ENCODE peak calls at places on chromosome 20, in six cellular contexts. One of them, this sample, is unnamed.

GRCh38 chr20:31806564-31807355 is 12.4 kb upstream of the MYLK2 start:
- DNase-seq in OCI-LY7: no peak
- DNase-seq in fibroblast of the aortic adventitia: no peak
- DNase-seq in A549: no peak
- DNase-seq in lung: no peak
- DNase-seq in uterus: no peak
- DNase-seq in this sample: peak

GRCh38 chr20:1465470-1466210 is 1.0 kb downstream of the NSFL1C start:
- DNase-seq in uterus: no peak
- DNase-seq in fibroblast of the aortic adventitia: peak
- DNase-seq in A549: no peak
- DNase-seq in OCI-LY7: no peak
- DNase-seq in lung: no peak
- DNase-seq in this sample: peak

GRCh38 chr20:10971096-10971495 is 297.3 kb upstream of the JAG1 start:
- DNase-seq in uterus: no peak
- DNase-seq in OCI-LY7: no peak
- DNase-seq in lung: no peak
- DNase-seq in fibroblast of the aortic adventitia: peak
- DNase-seq in A549: no peak
- DNase-seq in this sample: no peak

GRCh38 chr20:59526242-59527225 is 77.8 kb upstream of the PHACTR3 start:
- DNase-seq in A549: peak
- DNase-seq in OCI-LY7: no peak
- DNase-seq in fibroblast of the aortic adventitia: no peak
- DNase-seq in uterus: no peak
- DNase-seq in lung: no peak
- DNase-seq in this sample: no peak

GRCh38 chr20:10276886-10277580 is 58.4 kb downstream of the SNAP25 start:
- DNase-seq in OCI-LY7: no peak
- DNase-seq in A549: no peak
- DNase-seq in fibroblast of the aortic adventitia: no peak
- DNase-seq in uterus: no peak
- DNase-seq in lung: no peak
- DNase-seq in this sample: no peak

GRCh38 chr20:25462166-25462565 is 54.7 kb downstream of the GINS1 start:
- DNase-seq in OCI-LY7: no peak
- DNase-seq in uterus: no peak
- DNase-seq in A549: no peak
- DNase-seq in fibroblast of the aortic adventitia: no peak
- DNase-seq in lung: no peak
- DNase-seq in this sample: no peak

GRCh38 chr20:62122659-62123449 is 579 bp downstream of the LSM14B start:
- DNase-seq in uterus: peak
- DNase-seq in A549: no peak
- DNase-seq in lung: peak
- DNase-seq in fibroblast of the aortic adventitia: peak
- DNase-seq in OCI-LY7: peak
- DNase-seq in this sample: peak

GRCh38 chr20:39939241-39939865 is 749.7 kb downstream of the MAFB start:
- DNase-seq in lung: no peak
- DNase-seq in OCI-LY7: no peak
- DNase-seq in uterus: no peak
- DNase-seq in fibroblast of the aortic adventitia: no peak
- DNase-seq in A549: no peak
- DNase-seq in this sample: peak

GRCh38 chr20:60583741-60584140 is 625.5 kb downstream of the CDH26 start:
- DNase-seq in uterus: no peak
- DNase-seq in lung: no peak
- DNase-seq in A549: no peak
- DNase-seq in OCI-LY7: no peak
- DNase-seq in fibroblast of the aortic adventitia: no peak
- DNase-seq in this sample: no peak

GRCh38 chr20:56730003-56730402 is 100.9 kb downstream of the TFAP2C start:
- DNase-seq in A549: no peak
- DNase-seq in OCI-LY7: no peak
- DNase-seq in uterus: no peak
- DNase-seq in fibroblast of the aortic adventitia: no peak
- DNase-seq in lung: no peak
- DNase-seq in this sample: no peak

GRCh38 chr20:48406462-48407235 is 421.1 kb downstream of the PREX1 start:
- DNase-seq in fibroblast of the aortic adventitia: no peak
- DNase-seq in uterus: no peak
- DNase-seq in A549: no peak
- DNase-seq in OCI-LY7: no peak
- DNase-seq in lung: no peak
- DNase-seq in this sample: no peak

GRCh38 chr20:1060985-1061384 is 57.4 kb upstream of the PSMF1 start:
- DNase-seq in fibroblast of the aortic adventitia: no peak
- DNase-seq in A549: no peak
- DNase-seq in uterus: no peak
- DNase-seq in OCI-LY7: no peak
- DNase-seq in lung: no peak
- DNase-seq in this sample: no peak

GRCh38 chr20:1396702-1397101 is 3.8 kb upstream of the FKBP1A start:
- DNase-seq in lung: no peak
- DNase-seq in A549: no peak
- DNase-seq in OCI-LY7: no peak
- DNase-seq in uterus: no peak
- DNase-seq in fibroblast of the aortic adventitia: no peak
- DNase-seq in this sample: no peak

GRCh38 chr20:16863315-16863714 is 115.2 kb downstream of the OTOR start:
- DNase-seq in lung: no peak
- DNase-seq in fibroblast of the aortic adventitia: no peak
- DNase-seq in OCI-LY7: no peak
- DNase-seq in A549: no peak
- DNase-seq in uterus: no peak
- DNase-seq in this sample: no peak

GRCh38 chr20:58577139-58577806 is 62.1 kb upstream of the APCDD1L start:
- DNase-seq in lung: no peak
- DNase-seq in uterus: no peak
- DNase-seq in OCI-LY7: no peak
- DNase-seq in fibroblast of the aortic adventitia: no peak
- DNase-seq in A549: no peak
- DNase-seq in this sample: no peak

GRCh38 chr20:13649548-13649947 is 10.8 kb upstream of the TASP1 start:
- DNase-seq in lung: peak
- DNase-seq in A549: no peak
- DNase-seq in uterus: no peak
- DNase-seq in OCI-LY7: no peak
- DNase-seq in fibroblast of the aortic adventitia: peak
- DNase-seq in this sample: no peak

GRCh38 chr20:15653396-15654207 is 919.6 kb downstream of the KIF16B start:
- DNase-seq in lung: no peak
- DNase-seq in fibroblast of the aortic adventitia: no peak
- DNase-seq in OCI-LY7: no peak
- DNase-seq in A549: no peak
- DNase-seq in uterus: no peak
- DNase-seq in this sample: no peak

GRCh38 chr20:15658295-15658694 is 915.0 kb downstream of the KIF16B start:
- DNase-seq in lung: no peak
- DNase-seq in uterus: no peak
- DNase-seq in OCI-LY7: no peak
- DNase-seq in A549: no peak
- DNase-seq in fibroblast of the aortic adventitia: no peak
- DNase-seq in this sample: no peak

GRCh38 chr20:15656124-15656523 is 917.1 kb downstream of the KIF16B start:
- DNase-seq in A549: no peak
- DNase-seq in fibroblast of the aortic adventitia: no peak
- DNase-seq in OCI-LY7: no peak
- DNase-seq in uterus: no peak
- DNase-seq in lung: no peak
- DNase-seq in this sample: no peak

DNA sequence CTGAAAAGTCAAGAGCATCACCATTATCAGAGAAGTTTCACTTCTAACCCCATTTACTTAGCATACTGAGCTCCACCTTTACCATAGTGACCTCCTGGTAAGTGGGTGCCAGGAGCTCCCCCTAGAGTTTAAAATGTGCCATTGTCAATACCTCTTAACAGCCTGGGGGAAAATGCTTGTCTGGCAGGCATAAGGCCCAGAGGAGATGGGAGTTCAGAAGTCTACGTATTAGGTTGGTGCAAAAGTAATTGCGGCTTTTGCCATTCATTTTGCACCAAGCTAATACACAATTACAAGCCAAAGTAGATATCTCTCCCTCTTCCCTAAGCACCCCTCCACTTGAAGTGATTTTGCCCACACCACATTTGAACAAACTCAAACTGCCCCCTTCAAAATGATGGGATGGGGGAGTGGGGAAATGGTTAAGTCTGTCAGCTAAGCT is 919.0 kb downstream of the KIF16B start:
- DNase-seq in lung: peak
- DNase-seq in A549: peak
- DNase-seq in OCI-LY7: peak
- DNase-seq in fibroblast of the aortic adventitia: peak
- DNase-seq in uterus: no peak
- DNase-seq in this sample: peak
- TF ChIP-seq CTCF in lung: peak
- TF ChIP-seq CTCF in A549: peak
- TF ChIP-seq CTCF in OCI-LY7: peak
- TF ChIP-seq CTCF in fibroblast of the aortic adventitia: peak
- TF ChIP-seq CTCF in uterus: no peak
- TF ChIP-seq CTCF in this sample: peak

GRCh38 chr20:2873010-2873746 is at the start of gene PTPRA:
- DNase-seq in OCI-LY7: peak
- DNase-seq in A549: peak
- DNase-seq in uterus: peak
- DNase-seq in fibroblast of the aortic adventitia: peak
- DNase-seq in lung: peak
- DNase-seq in this sample: peak

GRCh38 chr20:2873747-2874041 is 413 bp downstream of the PTPRA start:
- DNase-seq in lung: peak
- DNase-seq in fibroblast of the aortic adventitia: peak
- DNase-seq in uterus: peak
- DNase-seq in A549: no peak
- DNase-seq in OCI-LY7: peak
- DNase-seq in this sample: peak

GRCh38 chr20:2872304-2873009 is 824 bp upstream of the PTPRA start:
- DNase-seq in lung: peak
- DNase-seq in uterus: peak
- DNase-seq in OCI-LY7: peak
- DNase-seq in A549: peak
- DNase-seq in fibroblast of the aortic adventitia: peak
- DNase-seq in this sample: peak

GRCh38 chr20:2871111-2871465 is 2.2 kb upstream of the PTPRA start:
- DNase-seq in A549: no peak
- DNase-seq in OCI-LY7: no peak
- DNase-seq in fibroblast of the aortic adventitia: peak
- DNase-seq in uterus: no peak
- DNase-seq in lung: no peak
- DNase-seq in this sample: peak

DNA sequence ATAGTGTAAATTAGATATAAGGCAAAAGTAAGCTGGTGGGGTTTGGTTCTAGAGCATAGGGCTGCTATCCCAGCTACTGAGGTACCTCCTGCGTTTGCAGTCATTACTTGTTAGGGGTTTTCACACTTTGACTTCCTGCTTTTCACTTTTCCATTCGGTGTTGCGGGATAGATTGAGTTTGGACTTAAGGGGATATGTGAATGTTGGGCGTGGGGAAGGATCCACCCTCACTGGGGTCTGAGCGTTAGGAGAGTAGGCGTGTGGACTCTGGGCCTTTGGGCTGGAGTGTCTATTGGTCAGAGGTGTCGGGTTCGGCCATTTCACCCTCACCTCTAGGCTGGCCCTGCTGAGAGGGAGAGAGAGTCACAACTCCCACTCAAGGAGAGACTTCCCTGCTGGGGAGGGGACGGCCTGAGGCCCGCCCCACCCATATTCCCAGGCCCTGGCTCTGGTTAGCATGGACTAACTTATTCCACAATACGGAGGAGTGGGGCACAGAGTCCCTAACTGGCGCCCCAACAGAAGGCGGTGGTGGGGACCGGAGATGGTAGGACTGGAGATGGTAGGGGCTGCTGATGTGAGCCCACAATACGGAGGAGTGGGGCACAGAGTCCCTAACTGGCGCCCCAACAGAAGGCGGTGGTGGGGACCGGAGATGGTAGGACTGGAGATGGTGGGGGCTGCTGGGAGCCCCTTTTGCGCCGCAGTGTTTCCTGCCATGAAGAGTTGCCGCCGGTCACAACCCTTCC is 1.6 kb upstream of the PTPRA start:
- DNase-seq in uterus: no peak
- DNase-seq in lung: no peak
- DNase-seq in A549: no peak
- DNase-seq in fibroblast of the aortic adventitia: peak
- DNase-seq in OCI-LY7: no peak
- DNase-seq in this sample: peak
- H3K4me3 ChIP-seq in uterus: peak
- H3K4me3 ChIP-seq in lung: no peak
- H3K4me3 ChIP-seq in A549: no peak
- H3K4me3 ChIP-seq in fibroblast of the aortic adventitia: peak
- H3K4me3 ChIP-seq in OCI-LY7: peak
- H3K4me3 ChIP-seq in this sample: no peak

DNA sequence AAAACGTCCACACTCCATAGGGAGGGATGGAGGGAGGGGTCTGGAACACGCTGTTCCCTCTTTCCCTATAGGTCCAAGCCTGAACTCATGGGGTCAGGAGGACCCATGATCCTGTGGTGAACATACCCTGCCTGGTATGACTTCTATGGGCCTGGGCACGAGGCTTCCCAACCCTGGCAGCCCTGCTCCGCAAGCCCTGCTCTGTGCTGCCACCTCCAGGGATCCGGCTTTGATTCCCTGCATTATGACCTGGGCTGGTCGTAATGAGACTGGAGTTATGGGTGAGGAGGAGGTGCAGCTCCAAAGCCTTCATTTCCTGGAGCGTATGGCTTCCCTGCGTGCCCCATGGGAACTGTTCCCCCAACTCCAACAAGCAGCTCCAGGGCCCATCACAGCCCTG is 54.9 kb downstream of the CDH22 start:
- DNase-seq in uterus: no peak
- DNase-seq in lung: no peak
- DNase-seq in A549: peak
- DNase-seq in fibroblast of the aortic adventitia: no peak
- DNase-seq in OCI-LY7: no peak
- DNase-seq in this sample: no peak
- TF ChIP-seq CTCF in uterus: no peak
- TF ChIP-seq CTCF in lung: no peak
- TF ChIP-seq CTCF in A549: peak
- TF ChIP-seq CTCF in fibroblast of the aortic adventitia: peak
- TF ChIP-seq CTCF in OCI-LY7: no peak
- TF ChIP-seq CTCF in this sample: no peak

DNA sequence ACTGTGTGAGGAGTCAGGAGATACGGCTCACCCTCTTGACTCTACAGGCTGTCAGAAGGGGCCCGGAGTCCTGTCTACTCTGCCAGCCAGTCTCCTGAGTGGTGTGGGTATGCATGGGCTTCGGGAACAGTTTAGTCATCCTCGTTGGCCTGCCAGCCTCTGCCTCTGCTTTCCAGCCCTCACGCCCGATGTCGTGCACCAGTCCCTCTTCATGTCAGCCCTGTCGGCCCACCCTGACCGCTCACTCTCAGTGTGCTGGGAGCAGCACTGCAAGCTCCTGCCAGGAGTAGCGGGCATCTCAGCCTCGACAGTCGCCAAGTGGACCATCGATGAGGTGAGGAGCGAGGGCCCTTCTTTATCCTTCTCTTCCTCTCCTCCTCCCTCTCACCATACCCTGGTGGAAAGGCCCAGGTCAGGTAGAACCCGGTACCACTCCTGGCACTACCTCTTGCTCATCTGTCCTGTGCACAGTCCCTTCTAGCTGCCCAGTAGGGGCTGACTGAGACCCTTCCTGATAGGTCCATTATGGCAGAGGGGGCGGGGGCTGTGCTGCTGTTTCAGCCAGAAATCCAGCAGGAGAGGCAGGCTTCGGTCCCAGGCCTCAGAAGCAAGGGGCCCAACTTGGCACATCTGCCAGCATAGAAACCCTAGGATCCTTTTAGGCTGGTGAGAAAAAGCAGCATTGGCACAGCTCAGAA is 18.7 kb upstream of the SGK2 start:
- DNase-seq in uterus: no peak
- DNase-seq in A549: no peak
- DNase-seq in lung: no peak
- DNase-seq in OCI-LY7: no peak
- DNase-seq in fibroblast of the aortic adventitia: no peak
- DNase-seq in this sample: no peak
- H3K4me3 ChIP-seq in uterus: no peak
- H3K4me3 ChIP-seq in A549: no peak
- H3K4me3 ChIP-seq in lung: no peak
- H3K4me3 ChIP-seq in OCI-LY7: no peak
- H3K4me3 ChIP-seq in fibroblast of the aortic adventitia: no peak
- H3K4me3 ChIP-seq in this sample: no peak

This sample was measured in astrocyte of the spinal cord.